ENCODE peak calls at places on chromosomes 13 and 19, in five cellular contexts. E is mammary epithelial cell, C is RPMI7951, J is EL, B is OCI-LY7. K is an unnamed sample.

GRCh38 chr19:10295847-10296591 is 6.3 kb downstream of the ICAM5 start:
- DNase-seq in J (no peak), E (no peak), B (no peak), C (no peak), K (no peak)

GRCh38 chr19:18700501-18701249 is 17.2 kb downstream of the CRTC1 start:
- DNase-seq in J (peak; percentile 58), C (no peak), B (peak; percentile 84), E (peak; percentile 59), K (no peak)

GRCh38 chr19:50780753-50781480 is 9.3 kb upstream of the ACP4 start:
- DNase-seq in E (no peak), C (peak; percentile 45), J (no peak), B (no peak), K (no peak)

GRCh38 chr19:1705367-1705766 is 47.9 kb upstream of the ONECUT3 start:
- DNase-seq in E (no peak), J (no peak), C (no peak), B (no peak), K (no peak)

GRCh38 chr13:52053460-52053859 is 29.0 kb downstream of the UTP14C start:
- DNase-seq in J (no peak), E (no peak), C (no peak), B (no peak), K (no peak)

GRCh38 chr19:40267601-40267997 is 17.5 kb downstream of the AKT2 start:
- DNase-seq in C (no peak), J (no peak), B (no peak), E (no peak), K (no peak)

GRCh38 chr13:106701810-106702341 is 133.9 kb upstream of the ARGLU1 start:
- DNase-seq in B (no peak), J (no peak), E (no peak), C (no peak), K (no peak)

GRCh38 chr19:10112895-10113591 is 1.6 kb downstream of the P2RY11 start:
- DNase-seq in E (no peak), B (peak; percentile 73), C (no peak), J (peak; percentile 42), K (no peak)

GRCh38 chr19:2532252-2533071 is 56.5 kb downstream of the GADD45B start:
- DNase-seq in J (peak; percentile 93), B (no peak), C (peak; percentile 85), E (peak; percentile 81), K (no peak)

GRCh38 chr13:111323950-111324651 is 3.7 kb downstream of the TEX29 start:
- DNase-seq in E (no peak), C (no peak), B (no peak), J (no peak), K (peak; percentile 62)